ENCODE peak calls at places on chromosome 14, in ten cellular contexts. One of them, this sample, is unnamed.

GRCh38 chr14:104355949-104356737 is 217.8 kb downstream of the KIF26A start:
- DNase-seq in activated T-helper 1 cell treated with anti-CD3 and anti-CD28 coated beads, Interleukin-12 subunit alpha, Interleukin-12 subunit beta, Interleukin-2, Interleukin-4 antibody, amounts not matched to agents 30 ng/mL and 10 ng/mL and 1 ng/mL, durations not matched to agents 14 hours and 24 hours and 36 hours: no peak
- DNase-seq in posterior cingulate gyrus: peak
- DNase-seq in NCI-H748 treated with DMSO at 0.1 percent for 48 hours: no peak
- DNase-seq in right cardiac atrium: no peak
- DNase-seq in activated CD4-positive, alpha-beta T cell treated with anti-CD3 and anti-CD28 coated beads, Interleukin-2, amount 50 U/mL, for 24 hours: no peak
- DNase-seq in posterior vena cava: peak
- DNase-seq in WERI-Rb-1: peak
- DNase-seq in amniotic stem cell: no peak
- DNase-seq in choroid plexus epithelial cell: no peak
- DNase-seq in this sample: no peak

GRCh38 chr14:53470351-53471043 is 317.4 kb upstream of the DDHD1 start:
- DNase-seq in WERI-Rb-1: no peak
- DNase-seq in activated CD4-positive, alpha-beta T cell treated with anti-CD3 and anti-CD28 coated beads, Interleukin-2, amount 50 U/mL, for 24 hours: no peak
- DNase-seq in amniotic stem cell: no peak
- DNase-seq in posterior vena cava: no peak
- DNase-seq in activated T-helper 1 cell treated with anti-CD3 and anti-CD28 coated beads, Interleukin-12 subunit alpha, Interleukin-12 subunit beta, Interleukin-2, Interleukin-4 antibody, amounts not matched to agents 30 ng/mL and 10 ng/mL and 1 ng/mL, durations not matched to agents 14 hours and 24 hours and 36 hours: no peak
- DNase-seq in posterior cingulate gyrus: no peak
- DNase-seq in right cardiac atrium: no peak
- DNase-seq in NCI-H748 treated with DMSO at 0.1 percent for 48 hours: no peak
- DNase-seq in choroid plexus epithelial cell: peak
- DNase-seq in this sample: no peak

GRCh38 chr14:30914812-30915211 is 40.5 kb downstream of the COCH start:
- DNase-seq in posterior cingulate gyrus: no peak
- DNase-seq in right cardiac atrium: no peak
- DNase-seq in posterior vena cava: no peak
- DNase-seq in WERI-Rb-1: no peak
- DNase-seq in activated T-helper 1 cell treated with anti-CD3 and anti-CD28 coated beads, Interleukin-12 subunit alpha, Interleukin-12 subunit beta, Interleukin-2, Interleukin-4 antibody, amounts not matched to agents 30 ng/mL and 10 ng/mL and 1 ng/mL, durations not matched to agents 14 hours and 24 hours and 36 hours: no peak
- DNase-seq in amniotic stem cell: no peak
- DNase-seq in NCI-H748 treated with DMSO at 0.1 percent for 48 hours: no peak
- DNase-seq in choroid plexus epithelial cell: no peak
- DNase-seq in activated CD4-positive, alpha-beta T cell treated with anti-CD3 and anti-CD28 coated beads, Interleukin-2, amount 50 U/mL, for 24 hours: no peak
- DNase-seq in this sample: no peak

GRCh38 chr14:71143391-71144290 is 236.4 kb downstream of the PCNX1 start:
- DNase-seq in posterior vena cava: no peak
- DNase-seq in amniotic stem cell: no peak
- DNase-seq in WERI-Rb-1: no peak
- DNase-seq in posterior cingulate gyrus: no peak
- DNase-seq in activated CD4-positive, alpha-beta T cell treated with anti-CD3 and anti-CD28 coated beads, Interleukin-2, amount 50 U/mL, for 24 hours: no peak
- DNase-seq in activated T-helper 1 cell treated with anti-CD3 and anti-CD28 coated beads, Interleukin-12 subunit alpha, Interleukin-12 subunit beta, Interleukin-2, Interleukin-4 antibody, amounts not matched to agents 30 ng/mL and 10 ng/mL and 1 ng/mL, durations not matched to agents 14 hours and 24 hours and 36 hours: peak
- DNase-seq in right cardiac atrium: no peak
- DNase-seq in NCI-H748 treated with DMSO at 0.1 percent for 48 hours: no peak
- DNase-seq in choroid plexus epithelial cell: peak
- DNase-seq in this sample: peak

GRCh38 chr14:80901260-80901659 is 40.3 kb downstream of the CEP128 start:
- DNase-seq in NCI-H748 treated with DMSO at 0.1 percent for 48 hours: no peak
- DNase-seq in right cardiac atrium: no peak
- DNase-seq in posterior cingulate gyrus: no peak
- DNase-seq in choroid plexus epithelial cell: no peak
- DNase-seq in activated CD4-positive, alpha-beta T cell treated with anti-CD3 and anti-CD28 coated beads, Interleukin-2, amount 50 U/mL, for 24 hours: no peak
- DNase-seq in WERI-Rb-1: no peak
- DNase-seq in amniotic stem cell: no peak
- DNase-seq in activated T-helper 1 cell treated with anti-CD3 and anti-CD28 coated beads, Interleukin-12 subunit alpha, Interleukin-12 subunit beta, Interleukin-2, Interleukin-4 antibody, amounts not matched to agents 30 ng/mL and 10 ng/mL and 1 ng/mL, durations not matched to agents 14 hours and 24 hours and 36 hours: no peak
- DNase-seq in posterior vena cava: no peak
- DNase-seq in this sample: no peak

GRCh38 chr14:69339426-69339825 is 58.7 kb downstream of the ERH start:
- DNase-seq in activated CD4-positive, alpha-beta T cell treated with anti-CD3 and anti-CD28 coated beads, Interleukin-2, amount 50 U/mL, for 24 hours: no peak
- DNase-seq in amniotic stem cell: no peak
- DNase-seq in WERI-Rb-1: no peak
- DNase-seq in activated T-helper 1 cell treated with anti-CD3 and anti-CD28 coated beads, Interleukin-12 subunit alpha, Interleukin-12 subunit beta, Interleukin-2, Interleukin-4 antibody, amounts not matched to agents 30 ng/mL and 10 ng/mL and 1 ng/mL, durations not matched to agents 14 hours and 24 hours and 36 hours: no peak
- DNase-seq in choroid plexus epithelial cell: no peak
- DNase-seq in right cardiac atrium: no peak
- DNase-seq in posterior vena cava: no peak
- DNase-seq in posterior cingulate gyrus: no peak
- DNase-seq in NCI-H748 treated with DMSO at 0.1 percent for 48 hours: no peak
- DNase-seq in this sample: no peak

GRCh38 chr14:49050836-49051235 is 535.3 kb downstream of the RPS29 start:
- DNase-seq in right cardiac atrium: no peak
- DNase-seq in activated CD4-positive, alpha-beta T cell treated with anti-CD3 and anti-CD28 coated beads, Interleukin-2, amount 50 U/mL, for 24 hours: no peak
- DNase-seq in NCI-H748 treated with DMSO at 0.1 percent for 48 hours: no peak
- DNase-seq in posterior vena cava: no peak
- DNase-seq in posterior cingulate gyrus: no peak
- DNase-seq in WERI-Rb-1: no peak
- DNase-seq in amniotic stem cell: no peak
- DNase-seq in activated T-helper 1 cell treated with anti-CD3 and anti-CD28 coated beads, Interleukin-12 subunit alpha, Interleukin-12 subunit beta, Interleukin-2, Interleukin-4 antibody, amounts not matched to agents 30 ng/mL and 10 ng/mL and 1 ng/mL, durations not matched to agents 14 hours and 24 hours and 36 hours: no peak
- DNase-seq in choroid plexus epithelial cell: no peak
- DNase-seq in this sample: no peak

GRCh38 chr14:104432611-104433231 is 146.8 kb upstream of the C14orf180 start:
- DNase-seq in NCI-H748 treated with DMSO at 0.1 percent for 48 hours: no peak
- DNase-seq in activated T-helper 1 cell treated with anti-CD3 and anti-CD28 coated beads, Interleukin-12 subunit alpha, Interleukin-12 subunit beta, Interleukin-2, Interleukin-4 antibody, amounts not matched to agents 30 ng/mL and 10 ng/mL and 1 ng/mL, durations not matched to agents 14 hours and 24 hours and 36 hours: no peak
- DNase-seq in WERI-Rb-1: no peak
- DNase-seq in posterior vena cava: peak
- DNase-seq in posterior cingulate gyrus: no peak
- DNase-seq in choroid plexus epithelial cell: no peak
- DNase-seq in amniotic stem cell: no peak
- DNase-seq in activated CD4-positive, alpha-beta T cell treated with anti-CD3 and anti-CD28 coated beads, Interleukin-2, amount 50 U/mL, for 24 hours: no peak
- DNase-seq in right cardiac atrium: no peak
- DNase-seq in this sample: no peak

GRCh38 chr14:74954232-74954946 is 1.0 kb downstream of the PGF start:
- DNase-seq in posterior cingulate gyrus: no peak
- DNase-seq in posterior vena cava: no peak
- DNase-seq in right cardiac atrium: no peak
- DNase-seq in NCI-H748 treated with DMSO at 0.1 percent for 48 hours: peak
- DNase-seq in amniotic stem cell: no peak
- DNase-seq in choroid plexus epithelial cell: no peak
- DNase-seq in WERI-Rb-1: peak
- DNase-seq in activated CD4-positive, alpha-beta T cell treated with anti-CD3 and anti-CD28 coated beads, Interleukin-2, amount 50 U/mL, for 24 hours: no peak
- DNase-seq in activated T-helper 1 cell treated with anti-CD3 and anti-CD28 coated beads, Interleukin-12 subunit alpha, Interleukin-12 subunit beta, Interleukin-2, Interleukin-4 antibody, amounts not matched to agents 30 ng/mL and 10 ng/mL and 1 ng/mL, durations not matched to agents 14 hours and 24 hours and 36 hours: no peak
- DNase-seq in this sample: no peak

GRCh38 chr14:74917646-74918081 is 5.4 kb downstream of the RPS6KL1 start:
- DNase-seq in posterior cingulate gyrus: no peak
- DNase-seq in activated CD4-positive, alpha-beta T cell treated with anti-CD3 and anti-CD28 coated beads, Interleukin-2, amount 50 U/mL, for 24 hours: no peak
- DNase-seq in right cardiac atrium: peak
- DNase-seq in activated T-helper 1 cell treated with anti-CD3 and anti-CD28 coated beads, Interleukin-12 subunit alpha, Interleukin-12 subunit beta, Interleukin-2, Interleukin-4 antibody, amounts not matched to agents 30 ng/mL and 10 ng/mL and 1 ng/mL, durations not matched to agents 14 hours and 24 hours and 36 hours: no peak
- DNase-seq in NCI-H748 treated with DMSO at 0.1 percent for 48 hours: no peak
- DNase-seq in posterior vena cava: peak
- DNase-seq in WERI-Rb-1: no peak
- DNase-seq in choroid plexus epithelial cell: peak
- DNase-seq in amniotic stem cell: no peak
- DNase-seq in this sample: no peak

GRCh38 chr14:92108345-92109254 is 2.2 kb upstream of the ATXN3 start:
- DNase-seq in posterior cingulate gyrus: no peak
- DNase-seq in activated T-helper 1 cell treated with anti-CD3 and anti-CD28 coated beads, Interleukin-12 subunit alpha, Interleukin-12 subunit beta, Interleukin-2, Interleukin-4 antibody, amounts not matched to agents 30 ng/mL and 10 ng/mL and 1 ng/mL, durations not matched to agents 14 hours and 24 hours and 36 hours: no peak
- DNase-seq in right cardiac atrium: no peak
- DNase-seq in NCI-H748 treated with DMSO at 0.1 percent for 48 hours: no peak
- DNase-seq in WERI-Rb-1: no peak
- DNase-seq in amniotic stem cell: no peak
- DNase-seq in activated CD4-positive, alpha-beta T cell treated with anti-CD3 and anti-CD28 coated beads, Interleukin-2, amount 50 U/mL, for 24 hours: no peak
- DNase-seq in posterior vena cava: no peak
- DNase-seq in choroid plexus epithelial cell: peak
- DNase-seq in this sample: no peak

GRCh38 chr14:74503256-74503972 is 9.8 kb downstream of the ISCA2 start:
- DNase-seq in right cardiac atrium: no peak
- DNase-seq in posterior cingulate gyrus: no peak
- DNase-seq in WERI-Rb-1: no peak
- DNase-seq in amniotic stem cell: no peak
- DNase-seq in activated T-helper 1 cell treated with anti-CD3 and anti-CD28 coated beads, Interleukin-12 subunit alpha, Interleukin-12 subunit beta, Interleukin-2, Interleukin-4 antibody, amounts not matched to agents 30 ng/mL and 10 ng/mL and 1 ng/mL, durations not matched to agents 14 hours and 24 hours and 36 hours: no peak
- DNase-seq in choroid plexus epithelial cell: no peak
- DNase-seq in posterior vena cava: no peak
- DNase-seq in activated CD4-positive, alpha-beta T cell treated with anti-CD3 and anti-CD28 coated beads, Interleukin-2, amount 50 U/mL, for 24 hours: no peak
- DNase-seq in NCI-H748 treated with DMSO at 0.1 percent for 48 hours: no peak
- DNase-seq in this sample: no peak